ENCODE peak calls at places on chromosomes 12 and 14, in eight cellular contexts. One of them, this sample, is unnamed.

GRCh38 chr12:46103691-46104090 is 113.3 kb upstream of the SCAF11 start:
- DNase-seq in fibroblast of the aortic adventitia: no peak
- DNase-seq in GM13976: no peak
- DNase-seq in GM23338: no peak
- DNase-seq in kidney epithelial cell: no peak
- DNase-seq in H9: no peak
- DNase-seq in GM10248: no peak
- DNase-seq in sigmoid colon: no peak
- DNase-seq in this sample: no peak

GRCh38 chr14:55130194-55130550 is 1.1 kb downstream of the LGALS3 start:
- DNase-seq in fibroblast of the aortic adventitia: peak
- DNase-seq in GM13976: no peak
- DNase-seq in GM23338: peak
- DNase-seq in kidney epithelial cell: no peak
- DNase-seq in H9: peak
- DNase-seq in GM10248: no peak
- DNase-seq in sigmoid colon: no peak
- DNase-seq in this sample: no peak

GRCh38 chr14:40417777-40418401 is 985.7 kb upstream of the FBXO33 start:
- DNase-seq in fibroblast of the aortic adventitia: no peak
- DNase-seq in GM13976: peak
- DNase-seq in GM23338: peak
- DNase-seq in kidney epithelial cell: no peak
- DNase-seq in H9: peak
- DNase-seq in GM10248: peak
- DNase-seq in sigmoid colon: no peak
- DNase-seq in this sample: no peak

GRCh38 chr14:90500665-90501370 is 104.0 kb downstream of the CALM1 start:
- DNase-seq in fibroblast of the aortic adventitia: no peak
- DNase-seq in GM13976: no peak
- DNase-seq in GM23338: no peak
- DNase-seq in kidney epithelial cell: no peak
- DNase-seq in H9: no peak
- DNase-seq in GM10248: no peak
- DNase-seq in sigmoid colon: peak
- DNase-seq in this sample: peak

GRCh38 chr14:48788771-48789170 is 797.4 kb downstream of the RPS29 start:
- DNase-seq in fibroblast of the aortic adventitia: no peak
- DNase-seq in GM13976: no peak
- DNase-seq in GM23338: no peak
- DNase-seq in kidney epithelial cell: no peak
- DNase-seq in H9: no peak
- DNase-seq in GM10248: no peak
- DNase-seq in sigmoid colon: no peak
- DNase-seq in this sample: no peak

GRCh38 chr14:92914087-92914656 is 8.8 kb upstream of the CHGA start:
- DNase-seq in fibroblast of the aortic adventitia: peak
- DNase-seq in GM13976: peak
- DNase-seq in GM23338: peak
- DNase-seq in kidney epithelial cell: no peak
- DNase-seq in H9: peak
- DNase-seq in GM10248: no peak
- DNase-seq in sigmoid colon: no peak
- DNase-seq in this sample: no peak

GRCh38 chr14:24806061-24806678 is 172.2 kb upstream of the GZMB start:
- DNase-seq in fibroblast of the aortic adventitia: peak
- DNase-seq in GM13976: peak
- DNase-seq in GM23338: peak
- DNase-seq in kidney epithelial cell: no peak
- DNase-seq in H9: peak
- DNase-seq in GM10248: peak
- DNase-seq in sigmoid colon: peak
- DNase-seq in this sample: no peak

GRCh38 chr12:126286203-126286602 is 1221.0 kb downstream of the AACS start:
- DNase-seq in fibroblast of the aortic adventitia: no peak
- DNase-seq in GM13976: no peak
- DNase-seq in GM23338: no peak
- DNase-seq in kidney epithelial cell: no peak
- DNase-seq in H9: no peak
- DNase-seq in GM10248: no peak
- DNase-seq in sigmoid colon: no peak
- DNase-seq in this sample: no peak

GRCh38 chr12:114679452-114679875 is 4.5 kb downstream of the TBX3 start:
- DNase-seq in fibroblast of the aortic adventitia: no peak
- DNase-seq in GM13976: no peak
- DNase-seq in GM23338: peak
- DNase-seq in kidney epithelial cell: no peak
- DNase-seq in H9: peak
- DNase-seq in GM10248: no peak
- DNase-seq in sigmoid colon: no peak
- DNase-seq in this sample: no peak

GRCh38 chr14:36271939-36272907 is 48.2 kb downstream of the MBIP start:
- DNase-seq in fibroblast of the aortic adventitia: peak
- DNase-seq in GM13976: peak
- DNase-seq in GM23338: peak
- DNase-seq in kidney epithelial cell: no peak
- DNase-seq in H9: no peak
- DNase-seq in GM10248: peak
- DNase-seq in sigmoid colon: no peak
- DNase-seq in this sample: no peak

GRCh38 chr14:55052259-55052930 is 948 bp downstream of the MAPK1IP1L start:
- DNase-seq in fibroblast of the aortic adventitia: peak
- DNase-seq in GM13976: peak
- DNase-seq in GM23338: peak
- DNase-seq in kidney epithelial cell: no peak
- DNase-seq in H9: no peak
- DNase-seq in GM10248: peak
- DNase-seq in sigmoid colon: no peak
- DNase-seq in this sample: no peak

GRCh38 chr14:99883866-99884650 is 90.8 kb downstream of the EML1 start:
- DNase-seq in fibroblast of the aortic adventitia: no peak
- DNase-seq in GM13976: no peak
- DNase-seq in GM23338: no peak
- DNase-seq in kidney epithelial cell: no peak
- DNase-seq in H9: no peak
- DNase-seq in GM10248: no peak
- DNase-seq in sigmoid colon: no peak
- DNase-seq in this sample: no peak

GRCh38 chr12:128040971-128041370 is 226.0 kb upstream of the TMEM132C start:
- DNase-seq in fibroblast of the aortic adventitia: no peak
- DNase-seq in GM13976: no peak
- DNase-seq in GM23338: no peak
- DNase-seq in kidney epithelial cell: no peak
- DNase-seq in H9: no peak
- DNase-seq in GM10248: no peak
- DNase-seq in sigmoid colon: no peak
- DNase-seq in this sample: no peak

GRCh38 chr12:123233505-123234299 is 466 bp downstream of the MTRFR start:
- DNase-seq in fibroblast of the aortic adventitia: no peak
- DNase-seq in GM13976: no peak
- DNase-seq in GM23338: peak
- DNase-seq in kidney epithelial cell: no peak
- DNase-seq in H9: no peak
- DNase-seq in GM10248: no peak
- DNase-seq in sigmoid colon: no peak
- DNase-seq in this sample: no peak

GRCh38 chr14:82911930-82912329 is 1378.3 kb upstream of the SEL1L start:
- DNase-seq in fibroblast of the aortic adventitia: no peak
- DNase-seq in GM13976: no peak
- DNase-seq in GM23338: no peak
- DNase-seq in kidney epithelial cell: no peak
- DNase-seq in H9: no peak
- DNase-seq in GM10248: no peak
- DNase-seq in sigmoid colon: no peak
- DNase-seq in this sample: no peak

GRCh38 chr14:105857223-105857815 is 330.9 kb downstream of the TMEM121 start:
- DNase-seq in fibroblast of the aortic adventitia: no peak
- DNase-seq in GM13976: peak
- DNase-seq in GM23338: no peak
- DNase-seq in kidney epithelial cell: no peak
- DNase-seq in H9: no peak
- DNase-seq in GM10248: no peak
- DNase-seq in sigmoid colon: peak
- DNase-seq in this sample: peak

GRCh38 chr12:76627346-76628135 is 68.0 kb upstream of the OSBPL8 start:
- DNase-seq in fibroblast of the aortic adventitia: peak
- DNase-seq in GM13976: no peak
- DNase-seq in GM23338: no peak
- DNase-seq in kidney epithelial cell: no peak
- DNase-seq in H9: no peak
- DNase-seq in GM10248: no peak
- DNase-seq in sigmoid colon: no peak
- DNase-seq in this sample: no peak

GRCh38 chr12:112506513-112507166 is 87.9 kb downstream of the PTPN11 start:
- DNase-seq in fibroblast of the aortic adventitia: no peak
- DNase-seq in GM13976: no peak
- DNase-seq in GM23338: peak
- DNase-seq in kidney epithelial cell: no peak
- DNase-seq in H9: no peak
- DNase-seq in GM10248: no peak
- DNase-seq in sigmoid colon: no peak
- DNase-seq in this sample: no peak

GRCh38 chr12:131860472-131861260 is 32.5 kb downstream of the MMP17 start:
- DNase-seq in fibroblast of the aortic adventitia: peak
- DNase-seq in GM13976: no peak
- DNase-seq in GM23338: peak
- DNase-seq in kidney epithelial cell: no peak
- DNase-seq in H9: peak
- DNase-seq in GM10248: no peak
- DNase-seq in sigmoid colon: no peak
- DNase-seq in this sample: peak

GRCh38 chr14:71380271-71380670 is 473.0 kb downstream of the PCNX1 start:
- DNase-seq in fibroblast of the aortic adventitia: peak
- DNase-seq in GM13976: no peak
- DNase-seq in GM23338: peak
- DNase-seq in kidney epithelial cell: no peak
- DNase-seq in H9: no peak
- DNase-seq in GM10248: no peak
- DNase-seq in sigmoid colon: no peak
- DNase-seq in this sample: no peak

GRCh38 chr14:52427460-52427859 is 113.3 kb downstream of the PTGER2 start:
- DNase-seq in fibroblast of the aortic adventitia: no peak
- DNase-seq in GM13976: no peak
- DNase-seq in GM23338: no peak
- DNase-seq in kidney epithelial cell: no peak
- DNase-seq in H9: no peak
- DNase-seq in GM10248: no peak
- DNase-seq in sigmoid colon: no peak
- DNase-seq in this sample: no peak

GRCh38 chr14:25032092-25032784 is 17.7 kb downstream of the STXBP6 start:
- DNase-seq in fibroblast of the aortic adventitia: no peak
- DNase-seq in GM13976: no peak
- DNase-seq in GM23338: peak
- DNase-seq in kidney epithelial cell: no peak
- DNase-seq in H9: peak
- DNase-seq in GM10248: no peak
- DNase-seq in sigmoid colon: no peak
- DNase-seq in this sample: no peak

GRCh38 chr12:34626363-34627157 is 604.3 kb downstream of the ALG10 start:
- DNase-seq in fibroblast of the aortic adventitia: no peak
- DNase-seq in GM13976: no peak
- DNase-seq in GM23338: no peak
- DNase-seq in kidney epithelial cell: no peak
- DNase-seq in H9: no peak
- DNase-seq in GM10248: no peak
- DNase-seq in sigmoid colon: no peak
- DNase-seq in this sample: no peak

DNA sequence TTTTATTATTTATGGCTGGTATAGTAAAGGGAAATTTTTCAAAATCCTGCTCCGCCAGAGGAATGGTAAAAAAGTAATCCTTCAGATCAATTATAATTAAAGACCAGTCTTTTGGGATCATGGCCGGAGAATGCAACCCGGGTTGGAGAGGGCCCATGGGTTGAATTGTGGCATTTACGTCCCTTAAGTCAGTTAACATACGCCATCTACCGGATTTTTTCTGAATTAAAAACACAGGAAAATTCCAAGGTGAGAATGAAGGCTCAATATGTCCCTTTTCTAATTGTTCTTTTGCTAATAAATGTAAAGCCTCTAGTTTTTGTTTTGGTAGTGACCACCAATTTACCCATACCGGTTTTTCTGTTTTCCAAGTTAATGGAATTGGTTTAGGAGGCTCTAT is 602.8 kb downstream of the ALG10 start:
- DNase-seq in fibroblast of the aortic adventitia: peak
- DNase-seq in GM13976: peak
- DNase-seq in GM23338: peak
- DNase-seq in kidney epithelial cell: no peak
- DNase-seq in H9: no peak
- DNase-seq in GM10248: no peak
- DNase-seq in sigmoid colon: no peak
- DNase-seq in this sample: no peak
- TF ChIP-seq CTCF in fibroblast of the aortic adventitia: no peak
- TF ChIP-seq CTCF in GM13976: no peak
- TF ChIP-seq CTCF in GM23338: peak
- TF ChIP-seq CTCF in kidney epithelial cell: no peak
- TF ChIP-seq CTCF in H9: peak
- TF ChIP-seq CTCF in GM10248: peak
- TF ChIP-seq CTCF in sigmoid colon: no peak
- TF ChIP-seq CTCF in this sample: peak

GRCh38 chr12:124385219-124385969 is 90.5 kb downstream of the RFLNA start:
- DNase-seq in fibroblast of the aortic adventitia: peak
- DNase-seq in GM13976: no peak
- DNase-seq in GM23338: no peak
- DNase-seq in kidney epithelial cell: no peak
- DNase-seq in H9: no peak
- DNase-seq in GM10248: no peak
- DNase-seq in sigmoid colon: no peak
- DNase-seq in this sample: no peak
- TF ChIP-seq CTCF in fibroblast of the aortic adventitia: no peak
- TF ChIP-seq CTCF in GM13976: no peak
- TF ChIP-seq CTCF in GM23338: no peak
- TF ChIP-seq CTCF in kidney epithelial cell: no peak
- TF ChIP-seq CTCF in H9: no peak
- TF ChIP-seq CTCF in GM10248: no peak
- TF ChIP-seq CTCF in sigmoid colon: no peak
- TF ChIP-seq CTCF in this sample: no peak

GRCh38 chr12:26863515-26863914 is 30.5 kb upstream of the ITPR2 start:
- DNase-seq in fibroblast of the aortic adventitia: no peak
- DNase-seq in GM13976: no peak
- DNase-seq in GM23338: peak
- DNase-seq in kidney epithelial cell: no peak
- DNase-seq in H9: no peak
- DNase-seq in GM10248: no peak
- DNase-seq in sigmoid colon: no peak
- DNase-seq in this sample: no peak
- TF ChIP-seq CTCF in fibroblast of the aortic adventitia: peak
- TF ChIP-seq CTCF in GM13976: peak
- TF ChIP-seq CTCF in GM23338: peak
- TF ChIP-seq CTCF in kidney epithelial cell: no peak
- TF ChIP-seq CTCF in H9: peak
- TF ChIP-seq CTCF in GM10248: no peak
- TF ChIP-seq CTCF in sigmoid colon: no peak
- TF ChIP-seq CTCF in this sample: peak

DNA sequence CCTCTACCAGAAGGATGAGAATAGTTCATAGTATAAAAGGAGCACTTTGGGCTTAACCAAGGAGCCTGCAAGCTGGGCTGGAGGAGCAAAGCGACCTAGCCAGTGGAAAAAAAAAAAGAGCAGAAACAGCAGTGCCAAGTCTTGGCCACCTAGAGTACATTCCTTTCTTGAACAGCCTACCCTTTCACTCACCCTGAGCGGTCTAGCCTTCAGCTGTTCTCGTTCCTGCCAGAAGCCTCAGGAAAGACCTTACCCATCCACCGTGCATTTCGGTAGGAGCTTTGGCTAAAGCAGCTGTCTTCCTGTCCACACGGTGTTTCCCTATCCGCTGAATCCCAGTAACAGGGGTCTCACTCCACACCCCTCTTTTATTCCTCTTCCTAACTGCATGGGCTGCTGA is 88.7 kb upstream of the METAP2 start:
- DNase-seq in fibroblast of the aortic adventitia: peak
- DNase-seq in GM13976: no peak
- DNase-seq in GM23338: peak
- DNase-seq in kidney epithelial cell: no peak
- DNase-seq in H9: no peak
- DNase-seq in GM10248: no peak
- DNase-seq in sigmoid colon: peak
- DNase-seq in this sample: no peak
- TF ChIP-seq CTCF in fibroblast of the aortic adventitia: peak
- TF ChIP-seq CTCF in GM13976: no peak
- TF ChIP-seq CTCF in GM23338: no peak
- TF ChIP-seq CTCF in kidney epithelial cell: no peak
- TF ChIP-seq CTCF in H9: no peak
- TF ChIP-seq CTCF in GM10248: no peak
- TF ChIP-seq CTCF in sigmoid colon: no peak
- TF ChIP-seq CTCF in this sample: peak